ENCODE peak calls at places on chromosomes 11 and 22, in five cellular contexts. J is ovary, D is stomach, A is pancreas, M is HCT116. L is an unnamed sample.

GRCh38 chr11:74081428-74081827 is 72.5 kb upstream of the UCP3 start:
- DNase-seq in J (no peak), D (no peak), A (no peak), M (no peak), L (no peak)

GRCh38 chr11:28447226-28447625 is 339.0 kb downstream of the METTL15 start:
- DNase-seq in J (no peak), D (no peak), A (no peak), M (no peak), L (no peak)

GRCh38 chr11:72048718-72049460 is 31.5 kb downstream of the NUMA1 start:
- DNase-seq in J (peak; percentile 49), D (no peak), A (peak; percentile 57), M (no peak), L (no peak)

GRCh38 chr11:59822989-59823566 is 12.5 kb upstream of the MRPL16 start:
- DNase-seq in J (no peak), D (peak; percentile 53), A (peak; percentile 31), M (peak; percentile 69), L (no peak)

GRCh38 chr11:66881436-66881835 is 24.6 kb downstream of the LRFN4 start:
- DNase-seq in J (no peak), D (no peak), A (no peak), M (no peak), L (no peak)

GRCh38 chr11:46112961-46113617 is 8.2 kb downstream of the PHF21A start:
- DNase-seq in J (no peak), D (no peak), A (peak; percentile 34), M (peak; percentile 67), L (no peak)

GRCh38 chr22:44218071-44218470 is 37.3 kb downstream of the PARVG start:
- DNase-seq in J (no peak), D (no peak), A (no peak), M (no peak), L (no peak)

GRCh38 chr22:39174498-39175120 is 22.1 kb upstream of the CBX7 start:
- DNase-seq in J (peak; percentile 89), D (peak; percentile 59), A (peak; percentile 58), M (peak; percentile 23), L (peak; percentile 49)

GRCh38 chr11:118655486-118656190 is 23.8 kb downstream of the TREH start:
- DNase-seq in J (no peak), D (no peak), A (no peak), M (no peak), L (no peak)

GRCh38 chr11:953513-953912 is 27.8 kb downstream of the AP2A2 start:
- DNase-seq in J (no peak), D (no peak), A (no peak), M (no peak), L (no peak)

GRCh38 chr22:49290711-49291110 is 537.0 kb downstream of the BRD1 start:
- DNase-seq in J (no peak), D (no peak), A (peak; percentile 2), M (no peak), L (no peak)

GRCh38 chr11:10401275-10401674 is 53.8 kb upstream of the AMPD3 start:
- DNase-seq in J (no peak), D (no peak), A (no peak), M (no peak), L (no peak)
- H3K4me1 ChIP-seq in J (peaks cover 2% of the 10 kb centered on the region), D (peaks cover 5% of the 10 kb centered on the region), A (no peaks in the 10 kb centered on the region), M (peaks cover 7% of the 10 kb centered on the region), L (no peaks in the 10 kb centered on the region)

GRCh38 chr11:114159320-114159719 is 99.8 kb downstream of the ZBTB16 start:
- DNase-seq in J (no peak), D (no peak), A (no peak), M (no peak), L (no peak)
- H3K4me3 ChIP-seq in J (no peak overlapping the region), D (no peak overlapping the region), A (no peak overlapping the region), M (peak overlapping the region; percentile 5), L (no peak overlapping the region)

GRCh38 chr11:19922689-19923035 is 210.0 kb downstream of the NAV2 start:
- DNase-seq in J (no peak), D (no peak), A (no peak), M (no peak), L (no peak)
- H3K27ac ChIP-seq in J (no peak overlapping the region), D (no peak overlapping the region), A (no peak overlapping the region), M (no peak overlapping the region), L (no peak overlapping the region)

GRCh38 chr11:12768731-12769673 is 94.8 kb downstream of the TEAD1 start:
- DNase-seq in J (no peak), D (no peak), A (no peak), M (no peak), L (no peak)
- H3K4me1 ChIP-seq in J (peaks cover 30% of the 10 kb centered on the region), D (peaks cover 30% of the 10 kb centered on the region), A (no peaks in the 10 kb centered on the region), M (peaks cover 45% of the 10 kb centered on the region), L (no peaks in the 10 kb centered on the region)

GRCh38 chr11:36689442-36689841 is 91.4 kb upstream of the RAG2 start:
- DNase-seq in J (no peak), D (no peak), A (no peak), M (no peak), L (no peak)

GRCh38 chr11:36688132-36688531 is 90.1 kb upstream of the RAG2 start:
- DNase-seq in J (no peak), D (no peak), A (no peak), M (no peak), L (no peak)

GRCh38 chr11:36699271-36699670 is 101.2 kb upstream of the RAG2 start:
- DNase-seq in J (no peak), D (no peak), A (no peak), M (no peak), L (no peak)

GRCh38 chr11:36688892-36689291 is 90.9 kb upstream of the RAG2 start:
- DNase-seq in J (no peak), D (no peak), A (no peak), M (no peak), L (no peak)

DNA sequence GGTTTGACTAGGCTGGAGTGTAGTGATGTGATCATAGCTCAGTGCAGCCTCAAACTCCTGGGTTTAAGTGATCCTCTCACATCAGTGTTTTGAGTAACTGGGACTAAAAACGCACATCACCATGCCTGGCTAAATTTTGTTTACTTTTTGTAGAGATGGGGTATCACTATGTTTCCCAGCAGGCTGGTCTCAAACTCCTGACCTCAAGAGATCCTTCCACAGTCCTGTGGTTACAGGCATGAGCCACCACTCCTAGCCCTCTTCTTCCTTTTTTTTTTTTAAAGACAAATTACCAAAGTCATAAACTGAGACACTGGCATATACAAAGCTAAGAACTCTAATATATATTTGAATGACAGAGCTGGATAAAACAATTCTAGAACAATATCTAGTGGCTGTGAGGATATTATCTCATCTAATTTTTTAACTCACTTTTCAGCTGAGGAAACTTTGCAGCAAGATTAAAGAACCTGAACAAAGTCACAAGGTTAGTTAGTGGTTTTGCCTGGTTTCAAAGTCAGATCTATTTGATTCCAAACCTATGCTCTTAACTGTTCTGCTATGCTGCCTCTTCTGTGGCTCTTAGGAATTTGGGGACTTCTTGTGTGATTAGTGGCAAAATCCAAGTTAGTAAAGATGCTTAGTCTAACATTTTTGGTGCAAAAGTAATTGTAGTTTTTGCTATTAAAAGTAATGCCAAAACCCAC is 95.3 kb upstream of the RAG2 start:
- DNase-seq in J (no peak), D (no peak), A (no peak), M (no peak), L (no peak)
- H3K4me3 ChIP-seq in J (no peak overlapping the region), D (no peak overlapping the region), A (no peak overlapping the region), M (no peak overlapping the region), L (no peak overlapping the region)

GRCh38 chr11:102226702-102227101 is 90.6 kb upstream of the BIRC3 start:
- DNase-seq in J (no peak), D (no peak), A (no peak), M (no peak), L (no peak)
- H3K27ac ChIP-seq in J (no peak overlapping the region), D (peak overlapping the region; percentile 44), A (peak overlapping the region; percentile 9), M (peak overlapping the region; percentile 49), L (no peak overlapping the region)

GRCh38 chr11:68372114-68372513 is 59.7 kb downstream of the LRP5 start:
- DNase-seq in J (no peak), D (no peak), A (no peak), M (no peak), L (no peak)

GRCh38 chr11:68373189-68373809 is 60.9 kb downstream of the LRP5 start:
- DNase-seq in J (peak; percentile 68), D (no peak), A (no peak), M (no peak), L (no peak)

GRCh38 chr11:68373810-68374501 is 61.6 kb downstream of the LRP5 start:
- DNase-seq in J (no peak), D (peak; percentile 61), A (no peak), M (no peak), L (no peak)

GRCh38 chr11:68371176-68372041 is 59.0 kb downstream of the LRP5 start:
- DNase-seq in J (no peak), D (no peak), A (no peak), M (no peak), L (no peak)

DNA sequence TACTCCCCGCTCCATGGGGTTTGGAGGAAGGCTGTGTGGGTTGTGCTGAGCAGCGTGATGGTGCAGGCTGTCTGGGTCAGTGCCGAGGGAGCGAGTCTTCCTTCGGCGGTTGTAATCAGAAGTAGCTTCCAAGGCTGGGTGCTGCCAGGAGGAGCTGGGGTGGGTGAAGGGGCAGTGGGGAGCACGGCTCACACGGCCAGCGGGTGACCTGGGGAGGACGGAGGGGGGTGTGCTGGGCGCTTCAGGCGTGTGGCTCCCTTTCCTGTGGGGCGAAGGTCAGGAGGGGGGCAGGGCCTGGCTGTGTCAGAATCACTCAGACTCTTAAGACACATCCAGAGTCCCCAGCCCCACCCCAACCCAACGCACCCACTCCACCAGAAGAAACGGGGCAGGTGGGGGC is 60.2 kb downstream of the LRP5 start:
- DNase-seq in J (peak; percentile 59), D (no peak), A (no peak), M (no peak), L (no peak)
- H3K4me1 ChIP-seq in J (peaks cover 18% of the 10 kb centered on the region), D (peaks cover 73% of the 10 kb centered on the region), A (peaks cover 11% of the 10 kb centered on the region), M (no peaks in the 10 kb centered on the region), L (no peaks in the 10 kb centered on the region)

GRCh38 chr22:42950281-42950680 is 64.7 kb downstream of the PACSIN2 start:
- DNase-seq in J (no peak), D (no peak), A (no peak), M (no peak), L (no peak)
- H3K4me3 ChIP-seq in J (no peak overlapping the region), D (no peak overlapping the region), A (no peak overlapping the region), M (no peak overlapping the region), L (no peak overlapping the region)

L was measured in effector memory CD4-positive, alpha-beta T cell.